ENCODE peak calls at places on chromosomes 7 and 10, in eight cellular contexts. One of them, this sample, is unnamed.

GRCh38 chr10:16909961-16910794 is 93.0 kb upstream of the RSU1 start:
- DNase-seq in tibial nerve: no peak
- DNase-seq in EL: no peak
- DNase-seq in psoas muscle: no peak
- DNase-seq in EH: no peak
- DNase-seq in cardiac muscle cell: no peak
- DNase-seq in amniotic stem cell: no peak
- DNase-seq in activated T-cell treated with anti-CD3 and anti-CD28 coated beads, Interleukin-2, amount 50 U/mL, for 48 hours: no peak
- DNase-seq in this sample: no peak

GRCh38 chr7:16982640-16983103 is 100.9 kb upstream of the AGR3 start:
- DNase-seq in tibial nerve: no peak
- DNase-seq in EL: peak
- DNase-seq in psoas muscle: no peak
- DNase-seq in EH: peak
- DNase-seq in cardiac muscle cell: peak
- DNase-seq in amniotic stem cell: peak
- DNase-seq in activated T-cell treated with anti-CD3 and anti-CD28 coated beads, Interleukin-2, amount 50 U/mL, for 48 hours: no peak
- DNase-seq in this sample: peak

GRCh38 chr10:59958882-59959281 is 52.5 kb upstream of the CCDC6 start:
- DNase-seq in tibial nerve: no peak
- DNase-seq in EL: no peak
- DNase-seq in psoas muscle: no peak
- DNase-seq in EH: no peak
- DNase-seq in cardiac muscle cell: no peak
- DNase-seq in amniotic stem cell: no peak
- DNase-seq in activated T-cell treated with anti-CD3 and anti-CD28 coated beads, Interleukin-2, amount 50 U/mL, for 48 hours: no peak
- DNase-seq in this sample: no peak

GRCh38 chr7:138478499-138478908 is 18.4 kb downstream of the TRIM24 start:
- DNase-seq in tibial nerve: no peak
- DNase-seq in EL: no peak
- DNase-seq in psoas muscle: no peak
- DNase-seq in EH: no peak
- DNase-seq in cardiac muscle cell: no peak
- DNase-seq in amniotic stem cell: no peak
- DNase-seq in activated T-cell treated with anti-CD3 and anti-CD28 coated beads, Interleukin-2, amount 50 U/mL, for 48 hours: no peak
- DNase-seq in this sample: no peak

GRCh38 chr10:43218206-43218950 is 48.5 kb downstream of the RASGEF1A start:
- DNase-seq in tibial nerve: no peak
- DNase-seq in EL: no peak
- DNase-seq in psoas muscle: peak
- DNase-seq in EH: no peak
- DNase-seq in cardiac muscle cell: no peak
- DNase-seq in amniotic stem cell: no peak
- DNase-seq in activated T-cell treated with anti-CD3 and anti-CD28 coated beads, Interleukin-2, amount 50 U/mL, for 48 hours: no peak
- DNase-seq in this sample: no peak

GRCh38 chr7:5423844-5424688 is 432 bp upstream of the TNRC18 start:
- DNase-seq in tibial nerve: peak
- DNase-seq in EL: peak
- DNase-seq in psoas muscle: peak
- DNase-seq in EH: peak
- DNase-seq in cardiac muscle cell: peak
- DNase-seq in amniotic stem cell: peak
- DNase-seq in activated T-cell treated with anti-CD3 and anti-CD28 coated beads, Interleukin-2, amount 50 U/mL, for 48 hours: peak
- DNase-seq in this sample: peak

GRCh38 chr10:114458955-114459354 is 54.7 kb upstream of the AFAP1L2 start:
- DNase-seq in tibial nerve: no peak
- DNase-seq in EL: peak
- DNase-seq in psoas muscle: peak
- DNase-seq in EH: peak
- DNase-seq in cardiac muscle cell: no peak
- DNase-seq in amniotic stem cell: no peak
- DNase-seq in activated T-cell treated with anti-CD3 and anti-CD28 coated beads, Interleukin-2, amount 50 U/mL, for 48 hours: peak
- DNase-seq in this sample: peak

GRCh38 chr7:11792122-11792521 is 39.9 kb downstream of the THSD7A start:
- DNase-seq in tibial nerve: no peak
- DNase-seq in EL: no peak
- DNase-seq in psoas muscle: no peak
- DNase-seq in EH: no peak
- DNase-seq in cardiac muscle cell: no peak
- DNase-seq in amniotic stem cell: no peak
- DNase-seq in activated T-cell treated with anti-CD3 and anti-CD28 coated beads, Interleukin-2, amount 50 U/mL, for 48 hours: no peak
- DNase-seq in this sample: no peak

GRCh38 chr7:76294344-76295024 is 8.0 kb upstream of the HSPB1 start:
- DNase-seq in tibial nerve: peak
- DNase-seq in EL: peak
- DNase-seq in psoas muscle: peak
- DNase-seq in EH: peak
- DNase-seq in cardiac muscle cell: peak
- DNase-seq in amniotic stem cell: peak
- DNase-seq in activated T-cell treated with anti-CD3 and anti-CD28 coated beads, Interleukin-2, amount 50 U/mL, for 48 hours: no peak
- DNase-seq in this sample: peak

GRCh38 chr7:55504093-55504859 is 68.0 kb downstream of the VOPP1 start:
- DNase-seq in tibial nerve: no peak
- DNase-seq in EL: peak
- DNase-seq in psoas muscle: no peak
- DNase-seq in EH: peak
- DNase-seq in cardiac muscle cell: peak
- DNase-seq in amniotic stem cell: no peak
- DNase-seq in activated T-cell treated with anti-CD3 and anti-CD28 coated beads, Interleukin-2, amount 50 U/mL, for 48 hours: no peak
- DNase-seq in this sample: no peak

GRCh38 chr10:110398419-110399162 is 93.9 kb upstream of the SMNDC1 start:
- DNase-seq in tibial nerve: no peak
- DNase-seq in EL: peak
- DNase-seq in psoas muscle: no peak
- DNase-seq in EH: peak
- DNase-seq in cardiac muscle cell: no peak
- DNase-seq in amniotic stem cell: peak
- DNase-seq in activated T-cell treated with anti-CD3 and anti-CD28 coated beads, Interleukin-2, amount 50 U/mL, for 48 hours: no peak
- DNase-seq in this sample: peak

This sample was measured in thyroid gland.